ENCODE peak calls at places on chromosomes 3 and 15, in ten cellular contexts. One of them, this sample, is unnamed.

GRCh38 chr3:127802620-127803019 is 19.7 kb downstream of the MGLL start:
- DNase-seq in GM20000: no peak
- DNase-seq in GM04504: no peak
- DNase-seq in stimulated activated CD8-positive, alpha-beta memory T cell treated with anti-CD3 and anti-CD28 coated beads, Interleukin-7, amount 100 ng/mL, for 1 hour: no peak
- DNase-seq in testis: no peak
- DNase-seq in left ventricle myocardium superior: no peak
- DNase-seq in endothelial cell: no peak
- DNase-seq in lower lobe of right lung: no peak
- DNase-seq in activated effector memory CD4-positive, alpha-beta T cell treated with Interleukin-2 at 50 U/mL for 16 hours: no peak
- DNase-seq in globus pallidus: no peak
- DNase-seq in this sample: no peak

GRCh38 chr3:4751057-4752051 is 227.9 kb upstream of the BHLHE40 start:
- DNase-seq in lower lobe of right lung: no peak
- DNase-seq in activated effector memory CD4-positive, alpha-beta T cell treated with Interleukin-2 at 50 U/mL for 16 hours: no peak
- DNase-seq in endothelial cell: no peak
- DNase-seq in stimulated activated CD8-positive, alpha-beta memory T cell treated with anti-CD3 and anti-CD28 coated beads, Interleukin-7, amount 100 ng/mL, for 1 hour: no peak
- DNase-seq in left ventricle myocardium superior: no peak
- DNase-seq in globus pallidus: no peak
- DNase-seq in GM04504: peak
- DNase-seq in testis: no peak
- DNase-seq in GM20000: peak
- DNase-seq in this sample: no peak

GRCh38 chr15:44035781-44036699 is 159.0 kb downstream of the FRMD5 start:
- DNase-seq in stimulated activated CD8-positive, alpha-beta memory T cell treated with anti-CD3 and anti-CD28 coated beads, Interleukin-7, amount 100 ng/mL, for 1 hour: no peak
- DNase-seq in endothelial cell: no peak
- DNase-seq in left ventricle myocardium superior: no peak
- DNase-seq in lower lobe of right lung: no peak
- DNase-seq in globus pallidus: no peak
- DNase-seq in activated effector memory CD4-positive, alpha-beta T cell treated with Interleukin-2 at 50 U/mL for 16 hours: no peak
- DNase-seq in GM04504: no peak
- DNase-seq in testis: no peak
- DNase-seq in GM20000: no peak
- DNase-seq in this sample: no peak

GRCh38 chr15:41917767-41918430 is 24.0 kb upstream of the SPTBN5 start:
- DNase-seq in globus pallidus: no peak
- DNase-seq in lower lobe of right lung: no peak
- DNase-seq in GM20000: no peak
- DNase-seq in endothelial cell: no peak
- DNase-seq in left ventricle myocardium superior: peak
- DNase-seq in testis: no peak
- DNase-seq in stimulated activated CD8-positive, alpha-beta memory T cell treated with anti-CD3 and anti-CD28 coated beads, Interleukin-7, amount 100 ng/mL, for 1 hour: no peak
- DNase-seq in GM04504: peak
- DNase-seq in activated effector memory CD4-positive, alpha-beta T cell treated with Interleukin-2 at 50 U/mL for 16 hours: no peak
- DNase-seq in this sample: no peak

GRCh38 chr3:191997579-191998268 is 536.8 kb downstream of the PYDC2 start:
- DNase-seq in testis: no peak
- DNase-seq in stimulated activated CD8-positive, alpha-beta memory T cell treated with anti-CD3 and anti-CD28 coated beads, Interleukin-7, amount 100 ng/mL, for 1 hour: no peak
- DNase-seq in activated effector memory CD4-positive, alpha-beta T cell treated with Interleukin-2 at 50 U/mL for 16 hours: no peak
- DNase-seq in GM20000: no peak
- DNase-seq in endothelial cell: no peak
- DNase-seq in globus pallidus: no peak
- DNase-seq in lower lobe of right lung: no peak
- DNase-seq in GM04504: no peak
- DNase-seq in left ventricle myocardium superior: no peak
- DNase-seq in this sample: no peak

GRCh38 chr3:41169038-41169437 is 30.3 kb upstream of the CTNNB1 start:
- DNase-seq in globus pallidus: no peak
- DNase-seq in stimulated activated CD8-positive, alpha-beta memory T cell treated with anti-CD3 and anti-CD28 coated beads, Interleukin-7, amount 100 ng/mL, for 1 hour: no peak
- DNase-seq in left ventricle myocardium superior: no peak
- DNase-seq in GM04504: no peak
- DNase-seq in endothelial cell: no peak
- DNase-seq in lower lobe of right lung: no peak
- DNase-seq in testis: no peak
- DNase-seq in activated effector memory CD4-positive, alpha-beta T cell treated with Interleukin-2 at 50 U/mL for 16 hours: no peak
- DNase-seq in GM20000: no peak
- DNase-seq in this sample: no peak

GRCh38 chr3:132448211-132448961 is 31.1 kb downstream of the DNAJC13 start:
- DNase-seq in endothelial cell: no peak
- DNase-seq in globus pallidus: no peak
- DNase-seq in activated effector memory CD4-positive, alpha-beta T cell treated with Interleukin-2 at 50 U/mL for 16 hours: no peak
- DNase-seq in GM04504: no peak
- DNase-seq in GM20000: no peak
- DNase-seq in stimulated activated CD8-positive, alpha-beta memory T cell treated with anti-CD3 and anti-CD28 coated beads, Interleukin-7, amount 100 ng/mL, for 1 hour: no peak
- DNase-seq in lower lobe of right lung: no peak
- DNase-seq in left ventricle myocardium superior: peak
- DNase-seq in testis: peak
- DNase-seq in this sample: no peak

GRCh38 chr3:17942856-17943255 is 200.4 kb upstream of the TBC1D5 start:
- DNase-seq in activated effector memory CD4-positive, alpha-beta T cell treated with Interleukin-2 at 50 U/mL for 16 hours: no peak
- DNase-seq in lower lobe of right lung: no peak
- DNase-seq in GM04504: peak
- DNase-seq in globus pallidus: no peak
- DNase-seq in left ventricle myocardium superior: no peak
- DNase-seq in endothelial cell: no peak
- DNase-seq in stimulated activated CD8-positive, alpha-beta memory T cell treated with anti-CD3 and anti-CD28 coated beads, Interleukin-7, amount 100 ng/mL, for 1 hour: no peak
- DNase-seq in testis: no peak
- DNase-seq in GM20000: no peak
- DNase-seq in this sample: no peak

GRCh38 chr3:129383292-129383860 is 45.1 kb downstream of the EFCAB12 start:
- DNase-seq in lower lobe of right lung: no peak
- DNase-seq in endothelial cell: peak
- DNase-seq in globus pallidus: peak
- DNase-seq in testis: peak
- DNase-seq in activated effector memory CD4-positive, alpha-beta T cell treated with Interleukin-2 at 50 U/mL for 16 hours: peak
- DNase-seq in left ventricle myocardium superior: peak
- DNase-seq in GM04504: peak
- DNase-seq in GM20000: peak
- DNase-seq in stimulated activated CD8-positive, alpha-beta memory T cell treated with anti-CD3 and anti-CD28 coated beads, Interleukin-7, amount 100 ng/mL, for 1 hour: no peak
- DNase-seq in this sample: no peak

GRCh38 chr15:39788108-39788507 is 5.5 kb upstream of the FSIP1 start:
- DNase-seq in globus pallidus: no peak
- DNase-seq in endothelial cell: no peak
- DNase-seq in left ventricle myocardium superior: no peak
- DNase-seq in GM04504: no peak
- DNase-seq in lower lobe of right lung: no peak
- DNase-seq in testis: no peak
- DNase-seq in activated effector memory CD4-positive, alpha-beta T cell treated with Interleukin-2 at 50 U/mL for 16 hours: no peak
- DNase-seq in GM20000: peak
- DNase-seq in stimulated activated CD8-positive, alpha-beta memory T cell treated with anti-CD3 and anti-CD28 coated beads, Interleukin-7, amount 100 ng/mL, for 1 hour: no peak
- DNase-seq in this sample: no peak

GRCh38 chr15:63244976-63245645 is 32.3 kb upstream of the APH1B start:
- DNase-seq in stimulated activated CD8-positive, alpha-beta memory T cell treated with anti-CD3 and anti-CD28 coated beads, Interleukin-7, amount 100 ng/mL, for 1 hour: no peak
- DNase-seq in left ventricle myocardium superior: no peak
- DNase-seq in activated effector memory CD4-positive, alpha-beta T cell treated with Interleukin-2 at 50 U/mL for 16 hours: no peak
- DNase-seq in GM20000: no peak
- DNase-seq in endothelial cell: no peak
- DNase-seq in testis: no peak
- DNase-seq in lower lobe of right lung: no peak
- DNase-seq in GM04504: no peak
- DNase-seq in globus pallidus: no peak
- DNase-seq in this sample: no peak

GRCh38 chr3:13579089-13579488 is 30.2 kb downstream of the FBLN2 start:
- DNase-seq in endothelial cell: no peak
- DNase-seq in globus pallidus: no peak
- DNase-seq in lower lobe of right lung: no peak
- DNase-seq in left ventricle myocardium superior: no peak
- DNase-seq in activated effector memory CD4-positive, alpha-beta T cell treated with Interleukin-2 at 50 U/mL for 16 hours: no peak
- DNase-seq in stimulated activated CD8-positive, alpha-beta memory T cell treated with anti-CD3 and anti-CD28 coated beads, Interleukin-7, amount 100 ng/mL, for 1 hour: no peak
- DNase-seq in GM04504: peak
- DNase-seq in GM20000: no peak
- DNase-seq in testis: no peak
- DNase-seq in this sample: no peak

GRCh38 chr3:16587703-16588070 is 17.5 kb downstream of the DAZL start:
- DNase-seq in endothelial cell: no peak
- DNase-seq in stimulated activated CD8-positive, alpha-beta memory T cell treated with anti-CD3 and anti-CD28 coated beads, Interleukin-7, amount 100 ng/mL, for 1 hour: no peak
- DNase-seq in lower lobe of right lung: no peak
- DNase-seq in globus pallidus: no peak
- DNase-seq in activated effector memory CD4-positive, alpha-beta T cell treated with Interleukin-2 at 50 U/mL for 16 hours: no peak
- DNase-seq in GM20000: no peak
- DNase-seq in left ventricle myocardium superior: no peak
- DNase-seq in GM04504: no peak
- DNase-seq in testis: no peak
- DNase-seq in this sample: no peak

GRCh38 chr3:184040010-184040409 is 8.5 kb downstream of the HTR3D start:
- DNase-seq in left ventricle myocardium superior: no peak
- DNase-seq in activated effector memory CD4-positive, alpha-beta T cell treated with Interleukin-2 at 50 U/mL for 16 hours: no peak
- DNase-seq in endothelial cell: peak
- DNase-seq in globus pallidus: no peak
- DNase-seq in GM20000: no peak
- DNase-seq in lower lobe of right lung: no peak
- DNase-seq in testis: peak
- DNase-seq in stimulated activated CD8-positive, alpha-beta memory T cell treated with anti-CD3 and anti-CD28 coated beads, Interleukin-7, amount 100 ng/mL, for 1 hour: no peak
- DNase-seq in GM04504: peak
- DNase-seq in this sample: no peak

GRCh38 chr3:125694761-125695294 is 99.5 kb upstream of the OSBPL11 start:
- DNase-seq in testis: no peak
- DNase-seq in left ventricle myocardium superior: no peak
- DNase-seq in GM20000: no peak
- DNase-seq in endothelial cell: no peak
- DNase-seq in GM04504: no peak
- DNase-seq in lower lobe of right lung: no peak
- DNase-seq in globus pallidus: no peak
- DNase-seq in activated effector memory CD4-positive, alpha-beta T cell treated with Interleukin-2 at 50 U/mL for 16 hours: no peak
- DNase-seq in stimulated activated CD8-positive, alpha-beta memory T cell treated with anti-CD3 and anti-CD28 coated beads, Interleukin-7, amount 100 ng/mL, for 1 hour: no peak
- DNase-seq in this sample: no peak

GRCh38 chr3:184275961-184276910 is at the start of gene ECE2:
- DNase-seq in left ventricle myocardium superior: peak
- DNase-seq in stimulated activated CD8-positive, alpha-beta memory T cell treated with anti-CD3 and anti-CD28 coated beads, Interleukin-7, amount 100 ng/mL, for 1 hour: no peak
- DNase-seq in activated effector memory CD4-positive, alpha-beta T cell treated with Interleukin-2 at 50 U/mL for 16 hours: no peak
- DNase-seq in GM20000: no peak
- DNase-seq in testis: no peak
- DNase-seq in endothelial cell: no peak
- DNase-seq in lower lobe of right lung: no peak
- DNase-seq in GM04504: no peak
- DNase-seq in globus pallidus: no peak
- DNase-seq in this sample: no peak

GRCh38 chr15:80584973-80585372 is 110.1 kb upstream of the ABHD17C start:
- DNase-seq in left ventricle myocardium superior: no peak
- DNase-seq in stimulated activated CD8-positive, alpha-beta memory T cell treated with anti-CD3 and anti-CD28 coated beads, Interleukin-7, amount 100 ng/mL, for 1 hour: no peak
- DNase-seq in GM20000: no peak
- DNase-seq in lower lobe of right lung: no peak
- DNase-seq in endothelial cell: no peak
- DNase-seq in globus pallidus: no peak
- DNase-seq in activated effector memory CD4-positive, alpha-beta T cell treated with Interleukin-2 at 50 U/mL for 16 hours: no peak
- DNase-seq in testis: no peak
- DNase-seq in GM04504: no peak
- DNase-seq in this sample: no peak

GRCh38 chr3:158085358-158085757 is 20.9 kb downstream of the SHOX2 start:
- DNase-seq in globus pallidus: no peak
- DNase-seq in left ventricle myocardium superior: no peak
- DNase-seq in GM20000: no peak
- DNase-seq in stimulated activated CD8-positive, alpha-beta memory T cell treated with anti-CD3 and anti-CD28 coated beads, Interleukin-7, amount 100 ng/mL, for 1 hour: no peak
- DNase-seq in lower lobe of right lung: no peak
- DNase-seq in activated effector memory CD4-positive, alpha-beta T cell treated with Interleukin-2 at 50 U/mL for 16 hours: no peak
- DNase-seq in testis: no peak
- DNase-seq in GM04504: no peak
- DNase-seq in endothelial cell: no peak
- DNase-seq in this sample: no peak

GRCh38 chr3:27939940-27940339 is 217.8 kb upstream of the EOMES start:
- DNase-seq in GM04504: peak
- DNase-seq in globus pallidus: no peak
- DNase-seq in endothelial cell: no peak
- DNase-seq in lower lobe of right lung: no peak
- DNase-seq in GM20000: no peak
- DNase-seq in activated effector memory CD4-positive, alpha-beta T cell treated with Interleukin-2 at 50 U/mL for 16 hours: no peak
- DNase-seq in stimulated activated CD8-positive, alpha-beta memory T cell treated with anti-CD3 and anti-CD28 coated beads, Interleukin-7, amount 100 ng/mL, for 1 hour: no peak
- DNase-seq in left ventricle myocardium superior: no peak
- DNase-seq in testis: no peak
- DNase-seq in this sample: no peak

GRCh38 chr3:128973988-128974564 is 19.8 kb downstream of the CFAP92 start:
- DNase-seq in left ventricle myocardium superior: no peak
- DNase-seq in GM04504: no peak
- DNase-seq in GM20000: no peak
- DNase-seq in endothelial cell: no peak
- DNase-seq in activated effector memory CD4-positive, alpha-beta T cell treated with Interleukin-2 at 50 U/mL for 16 hours: no peak
- DNase-seq in stimulated activated CD8-positive, alpha-beta memory T cell treated with anti-CD3 and anti-CD28 coated beads, Interleukin-7, amount 100 ng/mL, for 1 hour: no peak
- DNase-seq in globus pallidus: no peak
- DNase-seq in lower lobe of right lung: no peak
- DNase-seq in testis: no peak
- DNase-seq in this sample: no peak

GRCh38 chr15:75733761-75734651 is 21.4 kb upstream of the CSPG4 start:
- DNase-seq in left ventricle myocardium superior: no peak
- DNase-seq in stimulated activated CD8-positive, alpha-beta memory T cell treated with anti-CD3 and anti-CD28 coated beads, Interleukin-7, amount 100 ng/mL, for 1 hour: no peak
- DNase-seq in GM20000: no peak
- DNase-seq in globus pallidus: no peak
- DNase-seq in GM04504: no peak
- DNase-seq in endothelial cell: no peak
- DNase-seq in activated effector memory CD4-positive, alpha-beta T cell treated with Interleukin-2 at 50 U/mL for 16 hours: no peak
- DNase-seq in lower lobe of right lung: peak
- DNase-seq in testis: no peak
- DNase-seq in this sample: no peak

GRCh38 chr3:54577313-54577712 is 350.5 kb downstream of the LRTM1 start:
- DNase-seq in testis: no peak
- DNase-seq in endothelial cell: no peak
- DNase-seq in lower lobe of right lung: no peak
- DNase-seq in GM20000: no peak
- DNase-seq in left ventricle myocardium superior: no peak
- DNase-seq in activated effector memory CD4-positive, alpha-beta T cell treated with Interleukin-2 at 50 U/mL for 16 hours: no peak
- DNase-seq in GM04504: no peak
- DNase-seq in globus pallidus: no peak
- DNase-seq in stimulated activated CD8-positive, alpha-beta memory T cell treated with anti-CD3 and anti-CD28 coated beads, Interleukin-7, amount 100 ng/mL, for 1 hour: no peak
- DNase-seq in this sample: no peak

GRCh38 chr15:41559489-41560177 is 621 bp downstream of the TYRO3 start:
- DNase-seq in globus pallidus: peak
- DNase-seq in stimulated activated CD8-positive, alpha-beta memory T cell treated with anti-CD3 and anti-CD28 coated beads, Interleukin-7, amount 100 ng/mL, for 1 hour: no peak
- DNase-seq in activated effector memory CD4-positive, alpha-beta T cell treated with Interleukin-2 at 50 U/mL for 16 hours: no peak
- DNase-seq in testis: peak
- DNase-seq in GM04504: no peak
- DNase-seq in endothelial cell: no peak
- DNase-seq in lower lobe of right lung: no peak
- DNase-seq in left ventricle myocardium superior: peak
- DNase-seq in GM20000: peak
- DNase-seq in this sample: no peak

GRCh38 chr15:65087411-65087810 is 10.9 kb downstream of the KBTBD13 start:
- DNase-seq in testis: no peak
- DNase-seq in globus pallidus: no peak
- DNase-seq in endothelial cell: no peak
- DNase-seq in left ventricle myocardium superior: no peak
- DNase-seq in lower lobe of right lung: peak
- DNase-seq in GM04504: no peak
- DNase-seq in stimulated activated CD8-positive, alpha-beta memory T cell treated with anti-CD3 and anti-CD28 coated beads, Interleukin-7, amount 100 ng/mL, for 1 hour: no peak
- DNase-seq in activated effector memory CD4-positive, alpha-beta T cell treated with Interleukin-2 at 50 U/mL for 16 hours: no peak
- DNase-seq in GM20000: no peak
- DNase-seq in this sample: no peak

GRCh38 chr3:109023656-109024254 is 70.1 kb upstream of the GUCA1C start:
- DNase-seq in GM04504: peak
- DNase-seq in left ventricle myocardium superior: no peak
- DNase-seq in globus pallidus: peak
- DNase-seq in stimulated activated CD8-positive, alpha-beta memory T cell treated with anti-CD3 and anti-CD28 coated beads, Interleukin-7, amount 100 ng/mL, for 1 hour: no peak
- DNase-seq in lower lobe of right lung: no peak
- DNase-seq in activated effector memory CD4-positive, alpha-beta T cell treated with Interleukin-2 at 50 U/mL for 16 hours: peak
- DNase-seq in endothelial cell: peak
- DNase-seq in GM20000: peak
- DNase-seq in testis: peak
- DNase-seq in this sample: no peak

GRCh38 chr15:101444015-101444414 is 45.5 kb downstream of the PCSK6 start:
- DNase-seq in GM20000: no peak
- DNase-seq in globus pallidus: no peak
- DNase-seq in activated effector memory CD4-positive, alpha-beta T cell treated with Interleukin-2 at 50 U/mL for 16 hours: no peak
- DNase-seq in endothelial cell: no peak
- DNase-seq in stimulated activated CD8-positive, alpha-beta memory T cell treated with anti-CD3 and anti-CD28 coated beads, Interleukin-7, amount 100 ng/mL, for 1 hour: no peak
- DNase-seq in testis: no peak
- DNase-seq in lower lobe of right lung: no peak
- DNase-seq in left ventricle myocardium superior: peak
- DNase-seq in GM04504: no peak
- DNase-seq in this sample: no peak

GRCh38 chr3:73766599-73767378 is 142.0 kb upstream of the PDZRN3 start:
- DNase-seq in endothelial cell: no peak
- DNase-seq in testis: no peak
- DNase-seq in globus pallidus: no peak
- DNase-seq in GM20000: no peak
- DNase-seq in left ventricle myocardium superior: peak
- DNase-seq in stimulated activated CD8-positive, alpha-beta memory T cell treated with anti-CD3 and anti-CD28 coated beads, Interleukin-7, amount 100 ng/mL, for 1 hour: no peak
- DNase-seq in activated effector memory CD4-positive, alpha-beta T cell treated with Interleukin-2 at 50 U/mL for 16 hours: no peak
- DNase-seq in GM04504: peak
- DNase-seq in lower lobe of right lung: no peak
- DNase-seq in this sample: no peak

GRCh38 chr3:193040836-193041672 is 123.4 kb upstream of the MB21D2 start:
- DNase-seq in globus pallidus: peak
- DNase-seq in left ventricle myocardium superior: no peak
- DNase-seq in endothelial cell: peak
- DNase-seq in lower lobe of right lung: no peak
- DNase-seq in GM20000: peak
- DNase-seq in stimulated activated CD8-positive, alpha-beta memory T cell treated with anti-CD3 and anti-CD28 coated beads, Interleukin-7, amount 100 ng/mL, for 1 hour: no peak
- DNase-seq in GM04504: peak
- DNase-seq in testis: no peak
- DNase-seq in activated effector memory CD4-positive, alpha-beta T cell treated with Interleukin-2 at 50 U/mL for 16 hours: no peak
- DNase-seq in this sample: no peak